ENCODE peak calls at places on chromosomes 16 and 17, in four cellular contexts. V is OCI-LY7, L is transverse colon, U is HFF-Myc. Y is an unnamed sample.

GRCh38 chr16:85173077-85173980 is 61.1 kb upstream of the CIBAR2 start:
- DNase-seq in V (no peak), L (no peak), U (no peak), Y (no peak)

GRCh38 chr16:88384222-88385111 is 1.7 kb downstream of the ZNF469 start:
- DNase-seq in U (no peak), L (no peak), V (no peak), Y (no peak)

GRCh38 chr17:12627177-12627629 is 38.5 kb upstream of the MYOCD start:
- DNase-seq in V (no peak), U (peak; percentile 63), L (no peak), Y (peak; percentile 64)

GRCh38 chr16:1026784-1027415 is 45.3 kb downstream of the SOX8 start:
- DNase-seq in V (no peak), L (no peak), U (no peak), Y (no peak)

GRCh38 chr16:80369559-80369958 is 171.2 kb upstream of the DYNLRB2 start:
- DNase-seq in V (no peak), U (peak; percentile 21), L (peak; percentile 34), Y (peak; percentile 55)

GRCh38 chr17:40341808-40342574 is 22.5 kb downstream of the GJD3 start:
- DNase-seq in U (no peak), L (peak; percentile 86), V (no peak), Y (no peak)

GRCh38 chr17:4902540-4902939 is 358 bp downstream of the CHRNE start:
- DNase-seq in U (no peak), L (no peak), V (no peak), Y (no peak)

GRCh38 chr17:38585056-38585804 is 20.5 kb downstream of the SRCIN1 start:
- DNase-seq in L (peak; percentile 17), V (no peak), U (no peak), Y (no peak)

GRCh38 chr17:5097101-5097834 is 14.4 kb downstream of the ZNF232 start:
- DNase-seq in L (peak; percentile 50), U (no peak), V (no peak), Y (no peak)

GRCh38 chr17:69414408-69415274 is at the start of gene MAP2K6:
- DNase-seq in L (peak; percentile 89), U (no peak), V (peak; percentile 91), Y (peak; percentile 18)

GRCh38 chr17:15981208-15981607 is 18.3 kb downstream of the ZSWIM7 start:
- DNase-seq in L (no peak), V (peak; percentile 10), U (no peak), Y (no peak)

GRCh38 chr16:10938321-10938720 is 3.9 kb downstream of the DEXI start:
- DNase-seq in L (no peak), U (no peak), V (no peak), Y (no peak)

GRCh38 chr16:10992797-10993196 is 48.4 kb downstream of the CLEC16A start:
- DNase-seq in U (no peak), L (peak; percentile 25), V (no peak), Y (peak; percentile 41)

GRCh38 chr16:68074850-68075249 is 10.3 kb upstream of the NFATC3 start:
- DNase-seq in L (peak; percentile 68), U (no peak), V (peak; percentile 99), Y (no peak)

GRCh38 chr16:53666816-53667415 is 36.7 kb downstream of the RPGRIP1L start:
- DNase-seq in U (no peak), V (no peak), L (no peak), Y (no peak)

GRCh38 chr17:55335625-55336024 is 70.9 kb downstream of the HLF start:
- DNase-seq in V (no peak), U (no peak), L (no peak), Y (no peak)

GRCh38 chr16:56279132-56279531 is 87.8 kb downstream of the GNAO1 start:
- DNase-seq in V (no peak), L (peak; percentile 35), U (no peak), Y (no peak)

GRCh38 chr16:1492923-1493745 is at the start of gene TELO2:
- DNase-seq in U (peak; percentile 48), V (peak; percentile 87), L (peak; percentile 86), Y (peak; percentile 33)

GRCh38 chr17:47224971-47225370 is 15.8 kb downstream of the MYL4 start:
- DNase-seq in V (no peak), L (no peak), U (no peak), Y (no peak)

GRCh38 chr16:2798723-2799204 is 494 bp downstream of the PRSS41 start:
- DNase-seq in L (no peak), V (no peak), U (no peak), Y (no peak)

GRCh38 chr17:65495255-65496060 is 66.0 kb downstream of the AXIN2 start:
- DNase-seq in V (no peak), L (peak; percentile 39), U (no peak), Y (no peak)

GRCh38 chr16:70679653-70680494 is 6.0 kb downstream of the MTSS2 start:
- DNase-seq in U (no peak), V (no peak), L (no peak), Y (no peak)

GRCh38 chr16:88940196-88941050 is 36.6 kb downstream of the CBFA2T3 start:
- DNase-seq in V (no peak), L (no peak), U (no peak), Y (no peak)

GRCh38 chr16:67195676-67196075 is 3.3 kb upstream of the ELMO3 start:
- DNase-seq in L (no peak), U (no peak), V (no peak), Y (no peak)

GRCh38 chr17:36544049-36544319 is 735 bp upstream of the GGNBP2 start:
- DNase-seq in L (no peak), V (peak; percentile 72), U (no peak), Y (no peak)

GRCh38 chr17:7110617-7111306 is 3.9 kb downstream of the ASGR2 start:
- DNase-seq in V (no peak), U (no peak), L (no peak), Y (no peak)

GRCh38 chr17:71184716-71185115 is 936.1 kb upstream of the SOX9 start:
- DNase-seq in L (no peak), V (no peak), U (no peak), Y (no peak)

GRCh38 chr17:75459590-75460267 is 3.3 kb downstream of the TMEM94 start:
- DNase-seq in L (peak; percentile 63), V (peak; percentile 53), U (no peak), Y (no peak)

GRCh38 chr17:79739148-79740062 is 8.7 kb downstream of the ENPP7 start:
- DNase-seq in L (no peak), V (no peak), U (no peak), Y (no peak)

GRCh38 chr17:57369509-57369945 is 113.2 kb downstream of the MSI2 start:
- DNase-seq in L (no peak), U (peak; percentile 40), V (no peak), Y (no peak)

GRCh38 chr16:19481291-19481690 is 40.6 kb downstream of the GDE1 start:
- DNase-seq in V (no peak), U (no peak), L (no peak), Y (no peak)

GRCh38 chr17:16980813-16981731 is 9.2 kb upstream of the TNFRSF13B start:
- DNase-seq in V (no peak), L (peak; percentile 71), U (no peak), Y (no peak)

GRCh38 chr17:50607522-50607921 is 27.2 kb upstream of the ABCC3 start:
- DNase-seq in V (no peak), U (no peak), L (no peak), Y (no peak)
- H3K4me3 ChIP-seq in V (no peak overlapping the region), U (no peak overlapping the region), L (no peak overlapping the region), Y (no peak overlapping the region)

GRCh38 chr17:78343433-78344201 is 16.3 kb downstream of the SOCS3 start:
- DNase-seq in L (peak; percentile 78), V (peak; percentile 79), U (no peak), Y (no peak)

GRCh38 chr17:78342438-78343098 is 17.3 kb downstream of the SOCS3 start:
- DNase-seq in U (no peak), L (no peak), V (no peak), Y (peak; percentile 87)

GRCh38 chr17:78340183-78340955 is 19.5 kb downstream of the SOCS3 start:
- DNase-seq in V (no peak), U (no peak), L (no peak), Y (no peak)

GRCh38 chr17:78343099-78343432 is 16.8 kb downstream of the SOCS3 start:
- DNase-seq in L (peak; percentile 60), U (no peak), V (no peak), Y (peak; percentile 85)

DNA sequence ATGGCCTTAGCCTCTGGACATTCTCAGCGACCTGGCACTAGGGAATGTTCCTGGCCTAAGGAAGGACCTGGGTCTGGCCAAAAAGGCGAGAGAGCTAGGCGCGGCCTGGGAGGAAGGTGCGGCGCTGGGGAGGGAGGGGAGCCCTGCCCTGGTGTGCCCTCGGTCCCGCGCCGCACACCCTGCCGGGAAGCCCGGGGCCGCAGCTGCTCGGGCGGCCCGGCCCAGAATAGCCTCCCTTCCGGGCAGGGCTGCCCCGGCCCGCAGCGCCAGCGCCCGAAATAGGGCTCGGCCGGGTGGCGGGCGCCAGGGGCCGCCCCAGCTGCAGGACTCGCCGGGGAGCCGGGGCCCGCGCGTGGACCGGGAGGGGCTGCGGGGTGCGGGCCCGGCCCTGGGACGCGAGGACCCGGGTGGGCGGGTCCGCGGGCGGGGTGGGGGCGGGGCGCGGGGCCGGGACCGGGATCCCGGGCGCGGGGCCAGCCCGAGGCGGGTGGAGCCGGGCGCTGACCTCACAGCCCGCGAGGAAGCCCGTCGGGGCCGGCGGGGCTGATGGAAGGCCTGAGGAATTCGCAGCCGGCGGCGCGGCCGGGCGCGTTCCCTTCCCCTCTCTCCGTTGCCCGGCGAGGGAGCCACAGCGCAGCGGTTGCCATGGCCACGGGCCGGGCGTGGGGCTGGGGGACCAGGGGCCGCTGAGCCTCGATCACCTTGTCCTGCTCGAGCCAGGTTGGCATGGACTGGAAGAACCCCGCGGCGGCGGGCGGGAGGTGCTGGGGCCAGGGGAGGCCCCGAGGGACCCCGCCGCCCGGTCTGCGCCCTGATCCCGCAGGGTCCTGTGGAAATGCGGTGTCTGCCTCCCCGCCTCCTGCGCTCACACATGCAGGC is 18.1 kb downstream of the SOCS3 start:
- DNase-seq in U (no peak), V (no peak), L (peak; percentile 80), Y (no peak)
- TF ChIP-seq CTCF in U (no peak), V (no peak), L (no peak), Y (no peak)

DNA sequence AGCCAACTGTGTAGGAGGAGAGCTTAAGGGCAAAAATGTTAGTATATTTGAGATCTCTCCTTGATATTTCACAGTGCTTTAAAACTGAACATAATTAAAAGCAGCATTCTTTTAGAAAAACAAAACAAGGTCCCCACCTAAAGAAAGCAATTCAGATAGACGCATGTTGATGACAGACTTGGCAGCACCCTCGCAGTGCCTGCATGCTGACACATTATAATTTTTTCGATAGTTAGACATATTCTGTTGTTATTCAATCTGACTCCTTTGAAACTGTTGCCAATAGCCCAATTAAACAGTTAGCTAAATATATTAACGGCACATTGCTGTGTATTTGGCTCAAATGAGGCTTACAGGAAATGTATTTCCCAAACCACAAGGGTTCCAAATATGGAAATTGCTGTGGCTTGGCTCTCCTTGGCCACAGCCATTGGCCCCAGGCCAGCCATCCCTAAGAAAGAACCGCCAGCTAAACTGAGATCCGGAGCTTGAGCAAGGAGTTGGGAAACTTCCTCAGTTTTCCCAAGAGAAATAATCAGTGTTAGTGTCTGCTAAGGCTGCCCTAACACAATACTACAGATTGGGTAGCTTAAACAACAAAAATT is 31.0 kb downstream of the C16orf82 start:
- DNase-seq in L (no peak), U (no peak), V (no peak), Y (peak; percentile 42)
- H3K4me3 ChIP-seq in L (no peak overlapping the region), U (no peak overlapping the region), V (no peak overlapping the region), Y (no peak overlapping the region)

DNA sequence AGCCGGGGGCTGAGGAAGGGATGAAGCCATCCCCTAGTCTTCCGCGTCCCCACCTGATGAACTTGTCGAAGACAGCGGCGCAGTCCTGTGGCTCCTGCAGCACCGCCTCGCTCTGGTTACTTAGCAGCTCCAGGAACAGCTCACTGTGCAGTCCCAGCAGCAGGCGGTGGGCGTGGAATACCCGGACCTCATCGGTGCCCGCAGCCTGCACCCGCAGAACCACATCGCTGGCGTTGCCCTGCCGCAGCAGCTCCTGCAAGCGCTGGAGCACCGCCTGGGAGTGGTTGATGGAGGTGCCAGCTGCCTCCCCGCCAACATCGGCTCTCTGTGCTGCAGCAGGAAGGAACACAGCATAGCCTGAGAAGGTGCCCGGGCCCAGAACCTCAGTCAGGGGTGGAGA is 1.8 kb downstream of the BTBD17 start:
- DNase-seq in U (no peak), V (no peak), L (no peak), Y (no peak)
- TF ChIP-seq CTCF in U (no peak), V (no peak), L (no peak), Y (no peak)

Y was measured in astrocyte of the cerebellum.